ENCODE peak calls at places on chromosomes 13 and 19, in four cellular contexts. E is GM12878, Y is K562, D is HL-60. Q is an unnamed sample.

GRCh38 chr19:41956621-41957020 is 2.5 kb downstream of the RABAC1 start:
- DNase-seq in E (no peak), Y (no peak), D (no peak), Q (no peak)

GRCh38 chr13:30138511-30138910 is 168.8 kb downstream of the KATNAL1 start:
- DNase-seq in E (no peak), Y (no peak), D (no peak), Q (no peak)

GRCh38 chr13:111080642-111081041 is 34.5 kb upstream of the ARHGEF7 start:
- DNase-seq in E (no peak), Y (no peak), D (no peak), Q (no peak)

GRCh38 chr19:23991170-23991569 is 76.5 kb downstream of the ZNF726 start:
- DNase-seq in E (no peak), Y (no peak), D (no peak), Q (no peak)

GRCh38 chr19:10006335-10006708 is 4.0 kb downstream of the COL5A3 start:
- DNase-seq in E (no peak), Y (no peak), D (no peak), Q (no peak)

GRCh38 chr19:4390862-4391693 is 9.3 kb downstream of the SH3GL1 start:
- DNase-seq in E (no peak), Y (no peak), D (no peak), Q (no peak)

GRCh38 chr13:97257800-97258799 is 36.0 kb downstream of the MBNL2 start:
- DNase-seq in E (peak), Y (peak), D (no peak), Q (no peak)

GRCh38 chr13:98368019-98368418 is 190.9 kb upstream of the RNF113B start:
- DNase-seq in E (no peak), Y (no peak), D (no peak), Q (no peak)

GRCh38 chr13:39451301-39451700 is 151.7 kb downstream of the LHFPL6 start:
- DNase-seq in E (no peak), Y (no peak), D (peak), Q (no peak)

GRCh38 chr13:28494537-28494860 is 429 bp downstream of the FLT1 start:
- DNase-seq in E (no peak), Y (no peak), D (no peak), Q (peak)

GRCh38 chr13:102817241-102817640 is 18.3 kb downstream of the BIVM start:
- DNase-seq in E (no peak), Y (no peak), D (no peak), Q (no peak)

GRCh38 chr13:90032841-90033493 is 1314.5 kb upstream of the MIR17HG start:
- DNase-seq in E (no peak), Y (no peak), D (no peak), Q (no peak)

GRCh38 chr19:42942187-42942789 is 5.3 kb upstream of the PSG7 start:
- DNase-seq in E (no peak), Y (peak), D (no peak), Q (no peak)

GRCh38 chr19:16462757-16463250 is 9.0 kb downstream of the EPS15L1 start:
- DNase-seq in E (no peak), Y (no peak), D (no peak), Q (no peak)

GRCh38 chr19:29831041-29831548 is 19.3 kb downstream of the CCNE1 start:
- DNase-seq in E (no peak), Y (no peak), D (no peak), Q (no peak)

GRCh38 chr13:100473493-100474044 is 115.0 kb downstream of the GGACT start:
- DNase-seq in E (no peak), Y (no peak), D (no peak), Q (no peak)

GRCh38 chr19:49333426-49334288 is 1.5 kb upstream of the CD37 start:
- DNase-seq in E (peak), Y (no peak), D (peak), Q (no peak)

GRCh38 chr13:34941835-34942731 is at the start of gene NBEA:
- DNase-seq in E (peak), Y (peak), D (peak), Q (peak)

GRCh38 chr19:39467941-39468340 is 12.7 kb upstream of the TIMM50 start:
- DNase-seq in E (no peak), Y (no peak), D (no peak), Q (no peak)

GRCh38 chr13:102913924-102914628 is 68.2 kb downstream of the ERCC5 start:
- DNase-seq in E (no peak), Y (no peak), D (no peak), Q (no peak)

GRCh38 chr19:35206855-35207254 is 21.7 kb downstream of the FAM187B start:
- DNase-seq in E (no peak), Y (peak), D (no peak), Q (no peak)

GRCh38 chr13:87234981-87235380 is 436.2 kb upstream of the SLITRK5 start:
- DNase-seq in E (no peak), Y (no peak), D (no peak), Q (no peak)

GRCh38 chr19:49441210-49441959 is at the start of gene SLC17A7:
- DNase-seq in E (no peak), Y (peak), D (no peak), Q (peak)

DNA sequence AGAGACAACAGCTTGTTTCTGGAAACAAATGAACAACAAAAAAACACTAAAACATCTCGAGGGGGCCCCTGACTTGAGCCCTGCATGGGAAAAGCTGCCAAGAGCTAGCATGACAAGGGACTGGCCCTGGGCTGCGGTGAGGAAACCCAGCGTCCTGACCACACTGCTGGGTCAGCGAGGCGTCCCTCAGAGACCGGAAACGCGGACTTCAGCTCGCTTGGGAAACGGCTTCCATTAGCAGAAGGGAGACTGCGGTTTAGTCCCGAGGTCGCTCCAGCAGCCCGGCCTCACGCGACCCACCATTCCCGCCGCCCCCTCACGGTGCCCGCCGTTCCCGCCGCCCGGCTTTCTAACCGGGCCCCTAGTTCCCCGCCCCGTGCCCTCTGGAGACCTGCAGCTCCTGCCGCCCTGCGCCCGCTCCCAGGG is 630 bp downstream of the CCDC122 start:
- DNase-seq in E (peak), Y (no peak), D (peak), Q (peak)
- TF ChIP-seq SPI1 in E (no peak), Y (no peak), D (no peak), Q (no peak)

DNA sequence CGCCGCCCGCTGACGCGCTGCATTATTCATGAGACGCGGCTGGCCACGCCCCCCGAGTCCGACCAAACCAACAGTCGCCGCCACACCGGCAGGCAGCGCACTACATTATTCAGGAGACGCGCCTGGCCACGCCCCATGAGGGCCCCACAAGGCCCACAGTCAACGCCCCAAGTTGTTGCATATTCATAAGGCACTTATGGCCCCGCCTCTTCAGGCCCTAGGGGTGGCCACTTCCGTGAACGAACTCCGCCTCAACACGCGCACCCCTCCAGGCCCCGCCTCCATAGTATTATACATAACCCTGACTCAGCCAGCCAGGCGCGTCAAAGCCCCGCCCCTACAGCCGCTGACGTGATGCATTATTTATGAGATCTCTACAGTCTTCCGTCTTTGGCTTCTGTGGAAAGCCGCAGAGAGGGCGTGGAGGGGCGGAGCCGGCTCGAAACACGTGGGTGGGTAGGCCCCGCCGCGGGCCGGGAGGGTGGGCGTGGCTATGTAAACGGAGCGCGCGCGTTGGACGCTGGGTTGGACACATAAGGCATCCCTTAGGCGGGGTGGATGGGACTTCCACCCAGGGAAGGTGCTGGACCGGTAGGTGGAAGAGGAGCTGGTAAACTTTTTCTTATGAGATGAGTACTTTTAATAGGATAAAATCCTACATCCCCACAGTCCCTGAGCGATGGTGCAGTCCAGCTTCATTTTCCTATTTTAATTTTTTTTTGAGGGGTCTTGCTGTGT is 423 bp upstream of the ELL start:
- DNase-seq in E (peak), Y (peak), D (peak), Q (peak)
- TF ChIP-seq SPI1 in E (no peak), Y (peak), D (peak), Q (peak)

DNA sequence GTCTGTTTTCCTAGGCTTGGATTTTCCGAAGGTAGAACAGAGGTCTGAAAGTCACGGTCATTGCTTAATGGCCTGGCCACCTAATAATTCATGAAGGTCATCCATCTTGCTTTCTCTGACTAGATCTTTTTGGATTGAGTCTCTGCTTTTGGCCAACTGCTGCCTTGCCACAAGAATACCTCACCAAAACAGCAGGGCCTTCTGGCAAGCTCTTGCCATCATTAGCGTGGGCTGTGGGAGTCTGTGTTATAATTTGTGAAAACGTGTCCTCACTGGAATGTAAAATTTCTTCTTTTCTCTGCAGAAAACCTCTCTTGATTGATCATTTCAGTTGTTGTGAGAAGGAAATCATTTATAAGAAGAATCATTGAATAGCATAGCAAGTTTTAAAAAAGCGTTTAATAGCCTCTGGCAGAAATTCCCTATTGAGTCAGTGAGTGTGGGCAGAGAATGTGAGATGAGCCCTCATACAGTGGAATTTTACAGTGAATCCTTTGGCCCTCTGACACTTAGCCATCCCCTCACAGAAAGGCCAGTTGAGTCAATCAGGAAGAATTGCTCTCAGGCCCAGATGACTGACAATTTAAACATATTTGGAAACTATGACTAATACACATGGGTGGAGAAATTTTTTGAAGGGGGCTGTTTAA is 43.2 kb upstream of the ERICH6B start:
- DNase-seq in E (no peak), Y (no peak), D (no peak), Q (no peak)
- TF ChIP-seq SPI1 in E (no peak), Y (no peak), D (no peak), Q (no peak)

GRCh38 chr13:48006396-48006795 is 5.3 kb upstream of the SUCLA2 start:
- DNase-seq in E (no peak), Y (no peak), D (no peak), Q (no peak)
- TF ChIP-seq SPI1 in E (no peak), Y (no peak), D (no peak), Q (no peak)